ENCODE peak calls at places on chromosome X, in six cellular contexts. One of them, this sample, is unnamed.

GRCh38 chrX:9515973-9516538 is 51.2 kb downstream of the TBL1X start:
- DNase-seq in neural progenitor cell: no peak
- DNase-seq in mesothelial cell of epicardium: no peak
- DNase-seq in uterus: no peak
- DNase-seq in endothelial cell: no peak
- DNase-seq in foreskin fibroblast: no peak
- DNase-seq in this sample: no peak

GRCh38 chrX:115697806-115698205 is 136.8 kb downstream of the PLS3 start:
- DNase-seq in neural progenitor cell: no peak
- DNase-seq in mesothelial cell of epicardium: no peak
- DNase-seq in uterus: no peak
- DNase-seq in endothelial cell: no peak
- DNase-seq in foreskin fibroblast: no peak
- DNase-seq in this sample: no peak

GRCh38 chrX:11064851-11065600 is 46.1 kb upstream of the HCCS start:
- DNase-seq in neural progenitor cell: no peak
- DNase-seq in mesothelial cell of epicardium: no peak
- DNase-seq in uterus: no peak
- DNase-seq in endothelial cell: no peak
- DNase-seq in foreskin fibroblast: peak; percentile 47
- DNase-seq in this sample: peak; percentile 54

GRCh38 chrX:3184176-3184930 is 143.1 kb downstream of the ARSF start:
- DNase-seq in neural progenitor cell: no peak
- DNase-seq in mesothelial cell of epicardium: no peak
- DNase-seq in uterus: peak; percentile 23
- DNase-seq in endothelial cell: no peak
- DNase-seq in foreskin fibroblast: peak; percentile 80
- DNase-seq in this sample: peak; percentile 87

GRCh38 chrX:70289168-70289792 is 447 bp downstream of the PDZD11 start:
- DNase-seq in neural progenitor cell: no peak
- DNase-seq in mesothelial cell of epicardium: no peak
- DNase-seq in uterus: no peak
- DNase-seq in endothelial cell: no peak
- DNase-seq in foreskin fibroblast: no peak
- DNase-seq in this sample: peak; percentile 2

GRCh38 chrX:45133465-45133864 is 67.2 kb downstream of the DIPK2B start:
- DNase-seq in neural progenitor cell: no peak
- DNase-seq in mesothelial cell of epicardium: no peak
- DNase-seq in uterus: no peak
- DNase-seq in endothelial cell: no peak
- DNase-seq in foreskin fibroblast: no peak
- DNase-seq in this sample: no peak

GRCh38 chrX:113699939-113700338 is 859.3 kb upstream of the AMOT start:
- DNase-seq in neural progenitor cell: no peak
- DNase-seq in mesothelial cell of epicardium: no peak
- DNase-seq in uterus: no peak
- DNase-seq in endothelial cell: no peak
- DNase-seq in foreskin fibroblast: no peak
- DNase-seq in this sample: no peak

GRCh38 chrX:154295664-154296310 is at the start of gene TKTL1:
- DNase-seq in neural progenitor cell: no peak
- DNase-seq in mesothelial cell of epicardium: no peak
- DNase-seq in uterus: no peak
- DNase-seq in endothelial cell: no peak
- DNase-seq in foreskin fibroblast: no peak
- DNase-seq in this sample: no peak

GRCh38 chrX:13652256-13653021 is 502 bp upstream of the TCEANC start:
- DNase-seq in neural progenitor cell: no peak
- DNase-seq in mesothelial cell of epicardium: no peak
- DNase-seq in uterus: no peak
- DNase-seq in endothelial cell: no peak
- DNase-seq in foreskin fibroblast: peak; percentile 86
- DNase-seq in this sample: peak; percentile 81

GRCh38 chrX:9464435-9465371 is at the start of gene TBL1X:
- DNase-seq in neural progenitor cell: peak; percentile 71
- DNase-seq in mesothelial cell of epicardium: peak; percentile 63
- DNase-seq in uterus: peak; percentile 68
- DNase-seq in endothelial cell: peak; percentile 39
- DNase-seq in foreskin fibroblast: peak; percentile 21
- DNase-seq in this sample: peak; percentile 8

GRCh38 chrX:71118985-71119535 is 664 bp downstream of the MED12 start:
- DNase-seq in neural progenitor cell: no peak
- DNase-seq in mesothelial cell of epicardium: no peak
- DNase-seq in uterus: no peak
- DNase-seq in endothelial cell: no peak
- DNase-seq in foreskin fibroblast: no peak
- DNase-seq in this sample: no peak

GRCh38 chrX:14015294-14015693 is 14.4 kb downstream of the GEMIN8 start:
- DNase-seq in neural progenitor cell: no peak
- DNase-seq in mesothelial cell of epicardium: no peak
- DNase-seq in uterus: no peak
- DNase-seq in endothelial cell: no peak
- DNase-seq in foreskin fibroblast: peak; percentile 41
- DNase-seq in this sample: no peak

GRCh38 chrX:152869972-152870371 is 27.9 kb upstream of the ZNF185 start:
- DNase-seq in neural progenitor cell: no peak
- DNase-seq in mesothelial cell of epicardium: no peak
- DNase-seq in uterus: no peak
- DNase-seq in endothelial cell: no peak
- DNase-seq in foreskin fibroblast: no peak
- DNase-seq in this sample: no peak

DNA sequence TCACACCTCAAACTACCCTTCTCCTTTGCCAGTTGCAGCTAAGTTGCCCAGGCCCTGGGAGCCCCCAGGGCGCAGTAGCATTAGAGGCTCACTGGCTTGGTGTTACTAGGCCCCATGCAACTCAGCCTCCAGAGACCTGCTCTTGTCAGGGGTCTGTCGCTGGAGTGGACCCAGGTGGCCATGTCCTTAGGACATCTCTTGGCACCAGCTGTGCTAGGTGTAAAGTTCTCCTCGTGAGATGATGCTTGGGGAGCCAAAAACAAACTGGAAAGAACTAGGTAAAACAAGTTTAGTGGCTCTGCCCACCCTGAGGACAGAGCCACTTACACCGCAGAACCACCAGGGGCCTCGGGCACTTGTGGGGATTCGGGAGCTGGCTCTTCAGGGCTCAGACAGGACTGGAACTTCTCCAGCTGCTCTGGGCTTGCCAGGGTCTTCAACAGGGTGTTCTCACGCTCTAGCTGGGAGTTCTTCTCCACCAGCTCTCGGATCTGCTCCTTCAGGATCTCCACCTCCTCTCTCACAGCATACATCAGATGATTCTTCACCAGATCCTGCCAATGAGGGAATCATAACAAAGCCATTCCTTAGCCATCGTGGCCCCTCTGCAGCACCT is 61.3 kb downstream of the TSC22D3 start:
- DNase-seq in neural progenitor cell: no peak
- DNase-seq in mesothelial cell of epicardium: no peak
- DNase-seq in uterus: no peak
- DNase-seq in endothelial cell: no peak
- DNase-seq in foreskin fibroblast: no peak
- DNase-seq in this sample: no peak
- TF ChIP-seq CTCF in neural progenitor cell: peak; percentile 21
- TF ChIP-seq CTCF in mesothelial cell of epicardium: no peak
- TF ChIP-seq CTCF in uterus: no peak
- TF ChIP-seq CTCF in endothelial cell: no peak
- TF ChIP-seq CTCF in foreskin fibroblast: no peak
- TF ChIP-seq CTCF in this sample: peak; percentile 27

GRCh38 chrX:86066998-86067397 is 19.6 kb upstream of the CHM start:
- DNase-seq in neural progenitor cell: no peak
- DNase-seq in mesothelial cell of epicardium: no peak
- DNase-seq in uterus: no peak
- DNase-seq in endothelial cell: no peak
- DNase-seq in foreskin fibroblast: no peak
- DNase-seq in this sample: no peak
- TF ChIP-seq CTCF in neural progenitor cell: no peak
- TF ChIP-seq CTCF in mesothelial cell of epicardium: no peak
- TF ChIP-seq CTCF in uterus: no peak
- TF ChIP-seq CTCF in endothelial cell: no peak
- TF ChIP-seq CTCF in foreskin fibroblast: no peak
- TF ChIP-seq CTCF in this sample: no peak

DNA sequence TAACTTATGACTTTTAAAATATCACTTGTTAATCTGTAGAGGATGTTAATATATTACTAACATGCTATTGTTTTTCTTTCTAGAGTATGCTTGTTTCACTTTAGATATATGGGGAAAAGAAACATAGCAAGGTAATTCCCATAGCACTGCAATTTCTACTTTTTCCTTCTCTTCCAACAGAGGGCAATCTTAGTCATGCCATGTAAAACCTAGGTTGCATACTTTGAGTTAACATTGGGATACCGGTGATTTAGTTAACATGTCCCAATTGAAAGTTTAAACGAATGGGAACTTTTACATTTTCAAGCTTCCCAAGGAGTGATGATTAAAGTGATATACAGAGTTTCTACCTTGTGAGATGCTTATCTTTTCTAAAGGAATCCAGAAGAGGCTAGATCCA is 89.4 kb upstream of the IL13RA1 start:
- DNase-seq in neural progenitor cell: peak; percentile 3
- DNase-seq in mesothelial cell of epicardium: no peak
- DNase-seq in uterus: no peak
- DNase-seq in endothelial cell: no peak
- DNase-seq in foreskin fibroblast: no peak
- DNase-seq in this sample: no peak
- TF ChIP-seq CTCF in neural progenitor cell: peak; percentile 20
- TF ChIP-seq CTCF in mesothelial cell of epicardium: no peak
- TF ChIP-seq CTCF in uterus: no peak
- TF ChIP-seq CTCF in endothelial cell: no peak
- TF ChIP-seq CTCF in foreskin fibroblast: peak; percentile 26
- TF ChIP-seq CTCF in this sample: peak; percentile 33

GRCh38 chrX:53281321-53281822 is at the start of gene IQSEC2:
- DNase-seq in neural progenitor cell: peak; percentile 61
- DNase-seq in mesothelial cell of epicardium: peak; percentile 75
- DNase-seq in uterus: peak; percentile 94
- DNase-seq in endothelial cell: peak; percentile 16
- DNase-seq in foreskin fibroblast: peak; percentile 74
- DNase-seq in this sample: peak; percentile 63

GRCh38 chrX:53280316-53280702 is 1.1 kb downstream of the IQSEC2 start:
- DNase-seq in neural progenitor cell: no peak
- DNase-seq in mesothelial cell of epicardium: no peak
- DNase-seq in uterus: no peak
- DNase-seq in endothelial cell: no peak
- DNase-seq in foreskin fibroblast: no peak
- DNase-seq in this sample: no peak

GRCh38 chrX:53280703-53281320 is 572 bp downstream of the IQSEC2 start:
- DNase-seq in neural progenitor cell: peak; percentile 27
- DNase-seq in mesothelial cell of epicardium: no peak
- DNase-seq in uterus: peak; percentile 71
- DNase-seq in endothelial cell: no peak
- DNase-seq in foreskin fibroblast: no peak
- DNase-seq in this sample: peak; percentile 48

GRCh38 chrX:53282313-53282712 is 929 bp upstream of the IQSEC2 start:
- DNase-seq in neural progenitor cell: peak; percentile 42
- DNase-seq in mesothelial cell of epicardium: no peak
- DNase-seq in uterus: peak; percentile 55
- DNase-seq in endothelial cell: no peak
- DNase-seq in foreskin fibroblast: no peak
- DNase-seq in this sample: no peak

DNA sequence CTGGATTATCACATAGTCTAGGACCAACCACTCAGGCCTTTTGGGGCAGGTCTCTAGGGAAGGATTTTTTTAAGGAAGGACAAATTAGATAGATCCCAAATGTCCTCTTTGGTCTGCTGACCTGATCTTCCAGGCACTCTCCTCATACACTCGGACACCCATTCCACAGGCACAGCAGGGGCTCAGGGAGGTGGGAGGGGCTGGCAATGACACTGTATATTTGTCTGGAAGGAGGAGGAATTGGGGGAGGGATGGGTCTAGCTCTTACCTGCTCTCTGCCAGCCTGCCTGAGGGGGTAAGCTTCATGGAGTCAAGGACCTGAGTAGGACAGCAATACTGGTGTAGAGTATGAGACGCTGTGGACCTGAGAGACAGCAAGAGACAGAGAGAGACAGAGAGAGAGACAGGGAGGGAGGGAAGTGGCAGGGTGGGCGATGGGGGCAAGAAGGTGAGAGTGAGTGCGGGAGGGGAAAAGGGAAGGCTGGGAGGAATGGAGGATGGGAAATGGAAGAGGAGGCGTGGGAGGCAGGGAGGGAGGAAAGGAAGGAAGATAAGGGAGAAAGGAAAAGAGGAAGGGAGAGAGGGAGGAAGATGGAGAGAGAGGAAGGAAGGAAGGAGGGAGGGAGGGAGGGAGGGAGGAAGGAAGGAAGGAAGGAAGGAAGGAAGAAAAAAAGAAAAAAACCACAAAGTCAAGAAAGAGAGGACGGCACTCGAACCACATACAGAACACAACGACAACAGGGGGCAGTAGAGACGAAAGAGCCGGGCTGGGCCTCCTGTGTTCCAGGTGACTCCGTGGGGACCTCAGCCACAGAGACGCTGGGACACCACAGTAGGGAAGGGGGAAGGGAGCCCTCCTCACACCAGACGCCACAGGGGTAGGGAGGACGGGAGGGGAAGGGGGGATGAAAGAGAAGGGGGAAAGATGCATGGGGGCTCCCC is 1.8 kb downstream of the IQSEC2 start:
- DNase-seq in neural progenitor cell: no peak
- DNase-seq in mesothelial cell of epicardium: no peak
- DNase-seq in uterus: no peak
- DNase-seq in endothelial cell: no peak
- DNase-seq in foreskin fibroblast: no peak
- DNase-seq in this sample: no peak
- TF ChIP-seq CTCF in neural progenitor cell: peak; percentile 10
- TF ChIP-seq CTCF in mesothelial cell of epicardium: no peak
- TF ChIP-seq CTCF in uterus: no peak
- TF ChIP-seq CTCF in endothelial cell: no peak
- TF ChIP-seq CTCF in foreskin fibroblast: no peak
- TF ChIP-seq CTCF in this sample: no peak

DNA sequence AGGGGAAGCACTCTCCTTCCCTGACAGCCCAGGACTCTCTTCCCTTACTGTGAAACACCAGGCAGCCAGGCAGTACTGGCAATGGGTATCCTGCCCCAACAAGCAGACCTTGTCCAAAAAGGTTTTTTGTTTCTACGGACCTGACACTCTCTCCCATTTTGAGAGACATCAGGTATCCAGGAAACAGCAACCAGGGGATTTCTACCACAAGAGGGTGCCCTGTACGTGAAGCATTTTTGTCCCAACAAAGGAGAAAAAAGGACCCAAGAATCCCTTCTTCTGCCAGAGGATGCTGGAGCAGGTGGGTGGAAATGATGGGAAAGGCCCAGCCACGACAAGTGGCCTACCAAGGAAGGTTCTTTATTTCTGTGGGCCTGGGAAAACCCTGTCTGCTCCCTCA is 65.7 kb upstream of the FGF13 start:
- DNase-seq in neural progenitor cell: peak; percentile 21
- DNase-seq in mesothelial cell of epicardium: no peak
- DNase-seq in uterus: no peak
- DNase-seq in endothelial cell: no peak
- DNase-seq in foreskin fibroblast: no peak
- DNase-seq in this sample: no peak
- TF ChIP-seq CTCF in neural progenitor cell: peak; percentile 32
- TF ChIP-seq CTCF in mesothelial cell of epicardium: no peak
- TF ChIP-seq CTCF in uterus: no peak
- TF ChIP-seq CTCF in endothelial cell: no peak
- TF ChIP-seq CTCF in foreskin fibroblast: no peak
- TF ChIP-seq CTCF in this sample: peak; percentile 18

GRCh38 chrX:69282893-69283690 is 117.8 kb upstream of the PJA1 start:
- DNase-seq in neural progenitor cell: peak; percentile 33
- DNase-seq in mesothelial cell of epicardium: no peak
- DNase-seq in uterus: no peak
- DNase-seq in endothelial cell: no peak
- DNase-seq in foreskin fibroblast: no peak
- DNase-seq in this sample: no peak
- TF ChIP-seq CTCF in neural progenitor cell: peak; percentile 33
- TF ChIP-seq CTCF in mesothelial cell of epicardium: no peak
- TF ChIP-seq CTCF in uterus: no peak
- TF ChIP-seq CTCF in endothelial cell: no peak
- TF ChIP-seq CTCF in foreskin fibroblast: no peak
- TF ChIP-seq CTCF in this sample: no peak